ENCODE peak calls at places on chromosomes 5 and 9, in nine cellular contexts. W is H54; Z is activated T-cell treated with anti-CD3 and anti-CD28 coated beads, Interleukin-2, amount 50 U/mL, for 72 hours; K is OCI-LY7; I is NCI-H2171 treated with DMSO at 0.1 percent for 48 hours; D is fibroblast of the aortic adventitia; R is effector CD4-positive, alpha-beta T cell; C is HT1080; N is CD4-positive, CD25-positive, alpha-beta regulatory T cell. L is an unnamed sample.
A peak's percentile ranks its signal among the peaks of the same experiment; 100 is the strongest.

GRCh38 chr9:70229579-70229978 is 29.2 kb upstream of the SMC5 start:
- DNase-seq in I (peak; percentile 79), D (peak; percentile 66), K (no peak), N (no peak), C (peak; percentile 52), R (no peak), Z (no peak), W (no peak), L (no peak)

GRCh38 chr5:520196-520849 is 3.9 kb downstream of the SLC9A3 start:
- DNase-seq in W (no peak), I (no peak), R (no peak), Z (no peak), N (no peak), K (no peak), C (no peak), D (no peak), L (no peak)

GRCh38 chr5:52783226-52783959 is 4.3 kb upstream of the ITGA1 start:
- DNase-seq in K (no peak), D (no peak), I (no peak), W (peak; percentile 29), R (no peak), Z (no peak), N (no peak), C (peak; percentile 87), L (no peak)

GRCh38 chr9:89477811-89478583 is 19.9 kb downstream of the SEMA4D start:
- DNase-seq in R (no peak), D (peak; percentile 22), N (peak; percentile 53), W (peak; percentile 92), K (no peak), I (no peak), Z (peak; percentile 65), C (peak; percentile 95), L (no peak)

GRCh38 chr9:136058801-136059302 is 36.2 kb downstream of the NACC2 start:
- DNase-seq in Z (no peak), R (no peak), W (no peak), C (no peak), N (no peak), K (no peak), D (no peak), I (no peak), L (no peak)

GRCh38 chr5:144433893-144434292 is 263.2 kb downstream of the KCTD16 start:
- DNase-seq in I (no peak), K (no peak), R (no peak), C (no peak), N (no peak), W (no peak), D (no peak), Z (no peak), L (no peak)

GRCh38 chr5:33324667-33325307 is 116.0 kb upstream of the TARS1 start:
- DNase-seq in D (no peak), W (no peak), I (no peak), Z (no peak), N (no peak), C (no peak), R (no peak), K (no peak), L (no peak)

GRCh38 chr5:137516961-137517360 is 17.8 kb upstream of the SPOCK1 start:
- DNase-seq in K (no peak), I (no peak), W (no peak), N (no peak), D (no peak), R (no peak), C (no peak), Z (no peak), L (no peak)

GRCh38 chr5:169577966-169578365 is 5.6 kb upstream of the SPDL1 start:
- DNase-seq in N (peak; percentile 18), D (peak; percentile 87), W (no peak), K (peak; percentile 12), I (peak; percentile 19), R (no peak), Z (peak; percentile 4), C (peak; percentile 4), L (no peak)

GRCh38 chr9:88578486-88579362 is 43.7 kb downstream of the NXNL2 start:
- DNase-seq in N (peak; percentile 55), C (peak; percentile 73), I (no peak), Z (peak; percentile 69), W (peak; percentile 94), R (peak; percentile 58), D (peak; percentile 81), K (peak; percentile 62), L (no peak)

GRCh38 chr5:10995891-10996290 is 234.9 kb upstream of the DAP start:
- DNase-seq in I (no peak), D (no peak), N (no peak), W (no peak), C (no peak), R (no peak), Z (no peak), K (no peak), L (no peak)

GRCh38 chr5:170184007-170184687 is 48.6 kb upstream of the C5orf58 start:
- DNase-seq in R (peak; percentile 6), Z (peak; percentile 47), W (peak; percentile 76), K (peak; percentile 57), C (peak; percentile 54), D (peak; percentile 63), I (peak; percentile 20), N (peak; percentile 36), L (no peak)

GRCh38 chr9:98726735-98727134 is 18.0 kb upstream of the GABBR2 start:
- DNase-seq in I (peak; percentile 22), K (peak; percentile 70), N (no peak), Z (no peak), C (peak; percentile 51), D (peak; percentile 57), R (no peak), W (no peak), L (no peak)

GRCh38 chr9:130301483-130302286 is 36.1 kb downstream of the HMCN2 start:
- DNase-seq in N (no peak), D (peak; percentile 44), W (no peak), R (no peak), K (no peak), C (no peak), I (no peak), Z (no peak), L (no peak)

GRCh38 chr9:17005085-17005484 is 129.8 kb upstream of the CNTLN start:
- DNase-seq in C (no peak), D (peak; percentile 84), I (peak; percentile 77), K (no peak), N (no peak), W (no peak), R (no peak), Z (no peak), L (no peak)

GRCh38 chr5:174731214-174732039 is 7.0 kb downstream of the MSX2 start:
- DNase-seq in W (no peak), K (no peak), N (no peak), I (no peak), R (no peak), D (no peak), Z (no peak), C (no peak), L (no peak)

GRCh38 chr5:12624776-12625560 is 720.7 kb upstream of the CTNND2 start:
- DNase-seq in I (no peak), Z (no peak), R (no peak), N (no peak), W (no peak), K (no peak), D (no peak), C (no peak), L (no peak)

GRCh38 chr9:12774861-12775367 is at the start of gene LURAP1L:
- DNase-seq in C (peak; percentile 77), Z (no peak), D (peak; percentile 94), N (no peak), K (no peak), W (no peak), I (peak; percentile 53), R (no peak), L (peak; percentile 79)

GRCh38 chr5:77087484-77088291 is 603 bp upstream of the ZBED3 start:
- DNase-seq in N (no peak), D (peak; percentile 60), Z (no peak), K (no peak), W (no peak), I (no peak), C (no peak), R (no peak), L (no peak)

GRCh38 chr5:129716235-129717030 is 31.5 kb upstream of the MINAR2 start:
- DNase-seq in N (no peak), K (no peak), Z (no peak), W (no peak), C (no peak), D (peak; percentile 12), R (no peak), I (no peak), L (no peak)

GRCh38 chr5:150217874-150218692 is 28.2 kb downstream of the SLC6A7 start:
- DNase-seq in K (peak; percentile 82), R (peak; percentile 73), N (peak; percentile 78), C (peak; percentile 77), I (peak; percentile 59), D (peak; percentile 89), Z (peak; percentile 77), W (peak; percentile 73), L (peak; percentile 25)

GRCh38 chr9:105341784-105342183 is 97.3 kb downstream of the SLC44A1 start:
- DNase-seq in C (peak; percentile 5), N (peak; percentile 47), Z (no peak), W (no peak), D (peak; percentile 66), R (no peak), I (peak; percentile 15), K (no peak), L (no peak)

GRCh38 chr9:12916037-12916436 is 141.2 kb downstream of the LURAP1L start:
- DNase-seq in K (no peak), N (no peak), D (peak; percentile 71), W (no peak), Z (no peak), I (no peak), R (no peak), C (peak; percentile 72), L (peak; percentile 44)

GRCh38 chr5:141521244-141521781 is 32.4 kb downstream of the PCDHGC5 start:
- DNase-seq in I (no peak), N (no peak), D (peak; percentile 100), R (no peak), C (peak; percentile 100), Z (no peak), K (no peak), W (peak; percentile 73), L (peak; percentile 98)

GRCh38 chr9:96453625-96454024 is 3.7 kb downstream of the HABP4 start:
- DNase-seq in K (peak; percentile 17), D (peak; percentile 77), C (peak; percentile 47), R (no peak), N (peak; percentile 21), W (peak; percentile 80), I (no peak), Z (no peak), L (no peak)

GRCh38 chr5:33933723-33934544 is 2.3 kb upstream of the RXFP3 start:
- DNase-seq in C (peak; percentile 68), R (no peak), I (no peak), Z (no peak), W (no peak), K (no peak), N (no peak), D (peak; percentile 56), L (no peak)

GRCh38 chr9:103942171-103942570 is 151.9 kb upstream of the SMC2 start:
- DNase-seq in W (no peak), Z (no peak), C (peak; percentile 9), K (no peak), D (no peak), I (no peak), R (no peak), N (no peak), L (no peak)

GRCh38 chr9:20788526-20789421 is 104.7 kb downstream of the FOCAD start:
- DNase-seq in Z (no peak), R (no peak), D (peak; percentile 43), K (no peak), W (no peak), N (no peak), C (no peak), I (peak; percentile 30), L (no peak)

GRCh38 chr5:54307583-54307982 is 2.8 kb downstream of the ARL15 start:
- DNase-seq in I (no peak), D (no peak), W (no peak), N (no peak), R (no peak), C (no peak), Z (no peak), K (no peak), L (no peak)

GRCh38 chr9:105475302-105475701 is 27.5 kb downstream of the FSD1L start:
- DNase-seq in W (no peak), Z (no peak), K (peak; percentile 2), I (peak; percentile 17), R (no peak), D (peak; percentile 42), C (peak; percentile 34), N (no peak), L (peak; percentile 15)